ENCODE peak calls at places on chromosomes 1 and 21, in nine cellular contexts. V is heart right ventricle; S is CD8-positive, alpha-beta T cell; I is endothelial cell; B is stimulated activated naive B cell treated with anti-CD40 and anti-IgM and Interleukin-4, amounts not matched to agents 10 μg/mL and 1 μg/mL and 100 μg/mL, for 72 hours; P is T-helper 2 cell; A is LHCN-M2; E is foreskin fibroblast; D is cerebellum. X is an unnamed sample.

GRCh38 chr1:44010935-44011610 is 19.7 kb downstream of the CCDC24 start:
- DNase-seq in E (no peak), I (no peak), P (no peak), D (no peak), V (no peak), B (no peak), S (no peak), A (no peak), X (no peak)

GRCh38 chr21:39676054-39676771 is 63.5 kb downstream of the B3GALT5 start:
- DNase-seq in A (peak; percentile 75), P (no peak), E (no peak), B (no peak), I (no peak), V (no peak), D (no peak), S (no peak), X (no peak)

GRCh38 chr1:45010855-45011811 is at the start of gene HECTD3:
- DNase-seq in S (peak; percentile 75), V (peak; percentile 81), A (peak; percentile 77), E (peak; percentile 70), B (peak; percentile 71), P (peak; percentile 65), D (peak; percentile 88), I (peak; percentile 56), X (peak; percentile 76)

GRCh38 chr1:202625416-202626360 is 84.6 kb downstream of the SYT2 start:
- DNase-seq in D (peak; percentile 50), S (peak; percentile 58), A (peak; percentile 54), B (peak; percentile 64), V (peak; percentile 79), E (peak; percentile 49), I (peak; percentile 83), P (peak; percentile 40), X (peak; percentile 87)

GRCh38 chr1:39954261-39954869 is 580 bp upstream of the MFSD2A start:
- DNase-seq in A (no peak), D (no peak), I (no peak), S (no peak), V (peak; percentile 32), P (no peak), B (no peak), E (no peak), X (no peak)

GRCh38 chr21:44998621-44999427 is 59.0 kb downstream of the SLX9 start:
- DNase-seq in E (no peak), P (no peak), D (no peak), V (peak; percentile 11), A (no peak), S (no peak), I (no peak), B (no peak), X (no peak)

GRCh38 chr1:119762953-119763352 is 5.8 kb downstream of the HMGCS2 start:
- DNase-seq in S (no peak), E (no peak), V (no peak), P (no peak), B (no peak), A (no peak), I (no peak), D (no peak), X (no peak)

GRCh38 chr1:97348599-97349265 is 572.1 kb downstream of the DPYD start:
- DNase-seq in P (no peak), E (no peak), A (peak; percentile 51), V (no peak), S (no peak), I (peak; percentile 7), B (no peak), D (no peak), X (no peak)

GRCh38 chr1:92473781-92474495 is 12.8 kb downstream of the GFI1 start:
- DNase-seq in I (no peak), D (no peak), P (no peak), A (no peak), S (no peak), B (peak; percentile 22), V (no peak), E (no peak), X (no peak)

GRCh38 chr1:154527192-154527591 is 25.0 kb upstream of the SHE start:
- DNase-seq in S (no peak), P (no peak), V (no peak), I (no peak), B (no peak), D (no peak), A (no peak), E (no peak), X (no peak)

GRCh38 chr1:50603274-50604271 is 180.3 kb upstream of the DMRTA2 start:
- DNase-seq in E (peak; percentile 37), S (no peak), P (no peak), I (no peak), V (no peak), B (no peak), D (no peak), A (peak; percentile 68), X (no peak)

GRCh38 chr1:71223949-71224348 is 143.1 kb upstream of the ZRANB2 start:
- DNase-seq in A (peak; percentile 23), E (no peak), B (no peak), P (no peak), I (no peak), V (no peak), D (no peak), S (no peak), X (no peak)

GRCh38 chr1:167057297-167057688 is 32.9 kb downstream of the GPA33 start:
- DNase-seq in B (peak; percentile 22), V (no peak), P (no peak), I (peak; percentile 49), A (peak; percentile 44), S (no peak), D (peak; percentile 74), E (peak; percentile 11), X (peak; percentile 40)

GRCh38 chr1:168610111-168610510 is 33.7 kb downstream of the XCL1 start:
- DNase-seq in A (no peak), I (no peak), P (no peak), S (no peak), D (peak; percentile 13), V (no peak), B (no peak), E (no peak), X (no peak)

GRCh38 chr1:202237052-202237451 is 43.5 kb downstream of the LGR6 start:
- DNase-seq in V (peak; percentile 26), D (no peak), S (no peak), I (peak; percentile 77), B (peak; percentile 12), E (peak; percentile 13), A (peak; percentile 29), P (no peak), X (no peak)

GRCh38 chr21:15731243-15731613 is 1.4 kb downstream of the USP25 start:
- DNase-seq in S (no peak), P (no peak), E (no peak), I (no peak), B (no peak), V (no peak), A (no peak), D (no peak), X (no peak)

GRCh38 chr1:29732438-29732837 is 496.1 kb downstream of the PTPRU start:
- DNase-seq in V (no peak), I (no peak), D (no peak), P (no peak), B (no peak), A (peak; percentile 25), S (no peak), E (no peak), X (no peak)

GRCh38 chr1:910881-911721 is 12.6 kb upstream of the SAMD11 start:
- DNase-seq in V (no peak), E (no peak), S (no peak), A (no peak), P (no peak), B (no peak), I (peak; percentile 2), D (no peak), X (no peak)

GRCh38 chr1:47950481-47950880 is 46.7 kb downstream of the TRABD2B start:
- DNase-seq in V (no peak), S (no peak), D (no peak), P (no peak), I (no peak), B (no peak), A (no peak), E (no peak), X (no peak)

GRCh38 chr1:20492751-20493150 is 6.7 kb upstream of the CAMK2N1 start:
- DNase-seq in P (no peak), A (no peak), S (no peak), B (no peak), I (no peak), E (no peak), V (no peak), D (no peak), X (no peak)